ENCODE peak calls at places on chromosomes 2 and 18, in seven cellular contexts. F, V, E, L, P, R and D are unnamed samples.

GRCh38 chr2:111702119-111702808 is 181.7 kb downstream of the ANAPC1 start:
- DNase-seq in F (peak; percentile 82), V (peak; percentile 78), E (peak; percentile 58), L (peak; percentile 38), P (peak; percentile 88), R (no peak), D (peak; percentile 57)

GRCh38 chr2:176161041-176161785 is 4.1 kb downstream of the HOXD3 start:
- DNase-seq in F (no peak), V (no peak), E (no peak), L (no peak), P (no peak), R (no peak), D (no peak)

GRCh38 chr18:22455425-22456150 is 37.9 kb upstream of the CTAGE1 start:
- DNase-seq in F (no peak), V (no peak), E (no peak), L (no peak), P (peak; percentile 52), R (no peak), D (no peak)

GRCh38 chr2:172614932-172615331 is 59.0 kb downstream of the PDK1 start:
- DNase-seq in F (no peak), V (no peak), E (no peak), L (no peak), P (no peak), R (no peak), D (no peak)

GRCh38 chr2:108367776-108368175 is 10.0 kb upstream of the SULT1C4 start:
- DNase-seq in F (no peak), V (no peak), E (no peak), L (no peak), P (no peak), R (no peak), D (no peak)

GRCh38 chr2:119659601-119660342 is 19.2 kb upstream of the TMEM177 start:
- DNase-seq in F (peak; percentile 50), V (peak; percentile 61), E (peak; percentile 32), L (peak; percentile 33), P (peak; percentile 58), R (no peak), D (peak; percentile 35)

GRCh38 chr2:193963472-193964119 is 1693.4 kb upstream of the SLC39A10 start:
- DNase-seq in F (no peak), V (peak; percentile 62), E (no peak), L (no peak), P (peak; percentile 53), R (no peak), D (peak; percentile 24)

GRCh38 chr2:38268691-38269309 is 108.3 kb downstream of the ATL2 start:
- DNase-seq in F (no peak), V (no peak), E (peak; percentile 91), L (no peak), P (no peak), R (no peak), D (no peak)

GRCh38 chr18:13530879-13531387 is 195.4 kb downstream of the FAM210A start:
- DNase-seq in F (peak; percentile 61), V (peak; percentile 50), E (peak; percentile 8), L (peak; percentile 8), P (peak; percentile 59), R (peak; percentile 13), D (no peak)

GRCh38 chr2:84815146-84815545 is 65.7 kb downstream of the TRABD2A start:
- DNase-seq in F (no peak), V (no peak), E (peak; percentile 70), L (no peak), P (no peak), R (no peak), D (no peak)

GRCh38 chr2:75587954-75588587 is 27.3 kb upstream of the EVA1A start:
- DNase-seq in F (no peak), V (peak; percentile 72), E (peak; percentile 94), L (no peak), P (no peak), R (no peak), D (peak; percentile 51)

GRCh38 chr2:55877101-55877500 is 46.5 kb downstream of the EFEMP1 start:
- DNase-seq in F (no peak), V (no peak), E (no peak), L (no peak), P (no peak), R (no peak), D (no peak)

GRCh38 chr2:46703588-46703987 is 212.0 kb downstream of the MCFD2 start:
- DNase-seq in F (no peak), V (no peak), E (no peak), L (no peak), P (no peak), R (no peak), D (no peak)

GRCh38 chr18:11175266-11175947 is 26.0 kb upstream of the PIEZO2 start:
- DNase-seq in F (no peak), V (peak; percentile 50), E (peak; percentile 85), L (no peak), P (no peak), R (no peak), D (peak; percentile 13)

GRCh38 chr2:23653326-23653725 is 268.3 kb downstream of the KLHL29 start:
- DNase-seq in F (no peak), V (no peak), E (no peak), L (no peak), P (no peak), R (no peak), D (no peak)

GRCh38 chr18:11733031-11733430 is 44.0 kb downstream of the GNAL start:
- DNase-seq in F (peak; percentile 83), V (peak; percentile 88), E (peak; percentile 57), L (peak; percentile 72), P (peak; percentile 77), R (peak; percentile 54), D (peak; percentile 61)

GRCh38 chr2:74399785-74400184 is 19.7 kb upstream of the DCTN1 start:
- DNase-seq in F (no peak), V (peak; percentile 59), E (peak; percentile 40), L (no peak), P (peak; percentile 52), R (no peak), D (peak; percentile 32)

GRCh38 chr2:160376576-160376975 is 117.0 kb downstream of the RBMS1 start:
- DNase-seq in F (no peak), V (peak; percentile 38), E (peak; percentile 63), L (no peak), P (peak; percentile 76), R (no peak), D (peak; percentile 62)

GRCh38 chr2:12083081-12083569 is 336.7 kb downstream of the LPIN1 start:
- DNase-seq in F (peak; percentile 73), V (no peak), E (no peak), L (no peak), P (peak; percentile 31), R (peak; percentile 54), D (no peak)

GRCh38 chr2:149768320-149768799 is 180.8 kb upstream of the MMADHC start:
- DNase-seq in F (no peak), V (no peak), E (peak; percentile 15), L (no peak), P (peak; percentile 42), R (no peak), D (peak; percentile 30)

GRCh38 chr18:67783215-67783946 is 266.9 kb upstream of the DSEL start:
- DNase-seq in F (no peak), V (peak; percentile 69), E (peak; percentile 93), L (no peak), P (peak; percentile 75), R (no peak), D (peak; percentile 93)

GRCh38 chr18:22604986-22605421 is 187.3 kb upstream of the CTAGE1 start:
- DNase-seq in F (no peak), V (no peak), E (no peak), L (no peak), P (no peak), R (no peak), D (no peak)

GRCh38 chr2:101770672-101771071 is 73.2 kb downstream of the MAP4K4 start:
- DNase-seq in F (no peak), V (peak; percentile 96), E (peak; percentile 62), L (no peak), P (peak; percentile 57), R (no peak), D (peak; percentile 64)

GRCh38 chr2:134185639-134186038 is 68.2 kb upstream of the MGAT5 start:
- DNase-seq in F (no peak), V (no peak), E (no peak), L (no peak), P (no peak), R (no peak), D (no peak)
- H2BK120ac ChIP-seq in F (no peak overlapping the region), V (no peak overlapping the region), E (no peak overlapping the region), L (no peak overlapping the region), P (no peak overlapping the region), R (no peak overlapping the region), D (no peak overlapping the region)

DNA sequence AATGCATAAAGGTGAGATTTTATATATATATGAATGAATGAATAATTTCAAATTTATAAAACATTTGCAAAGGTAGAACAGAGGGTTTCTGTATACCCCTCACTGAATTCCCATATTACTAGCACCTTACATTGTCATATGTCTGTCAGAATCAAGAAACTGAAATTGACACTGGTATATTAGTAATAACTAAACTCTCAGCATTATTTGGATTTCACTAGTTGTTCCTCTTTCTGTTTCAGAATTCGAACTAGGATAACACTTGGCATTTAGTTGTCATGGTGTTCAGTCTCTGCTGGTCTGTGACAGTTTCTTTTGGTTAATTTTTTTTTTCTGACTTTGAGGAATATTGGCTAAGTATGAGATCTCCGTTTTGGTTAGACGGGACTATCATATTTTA is 275.9 kb downstream of the DCC start:
- DNase-seq in F (no peak), V (no peak), E (no peak), L (no peak), P (no peak), R (no peak), D (no peak)
- H4K8ac ChIP-seq in F (no peak overlapping the region), V (no peak overlapping the region), E (no peak overlapping the region), L (no peak overlapping the region), P (no peak overlapping the region), R (no peak overlapping the region), D (no peak overlapping the region)

GRCh38 chr2:202090530-202090929 is 17.5 kb downstream of the KIAA2012 start:
- DNase-seq in F (no peak), V (no peak), E (no peak), L (no peak), P (no peak), R (no peak), D (no peak)
- H2BK120ac ChIP-seq in F (no peak overlapping the region), V (no peak overlapping the region), E (peak overlapping the region; percentile 19), L (peak overlapping the region; percentile 58), P (no peak overlapping the region), R (no peak overlapping the region), D (no peak overlapping the region)

GRCh38 chr2:9407363-9407811 is 15.9 kb downstream of the ITGB1BP1 start:
- DNase-seq in F (no peak), V (no peak), E (peak; percentile 47), L (no peak), P (no peak), R (no peak), D (no peak)

GRCh38 chr2:9406529-9407362 is 16.6 kb downstream of the ITGB1BP1 start:
- DNase-seq in F (no peak), V (no peak), E (peak; percentile 70), L (no peak), P (no peak), R (no peak), D (no peak)

GRCh38 chr2:9412756-9413155 is 10.6 kb downstream of the ITGB1BP1 start:
- DNase-seq in F (no peak), V (no peak), E (no peak), L (no peak), P (no peak), R (no peak), D (no peak)

GRCh38 chr2:9408641-9409151 is 14.6 kb downstream of the ITGB1BP1 start:
- DNase-seq in F (no peak), V (no peak), E (no peak), L (no peak), P (no peak), R (no peak), D (no peak)

DNA sequence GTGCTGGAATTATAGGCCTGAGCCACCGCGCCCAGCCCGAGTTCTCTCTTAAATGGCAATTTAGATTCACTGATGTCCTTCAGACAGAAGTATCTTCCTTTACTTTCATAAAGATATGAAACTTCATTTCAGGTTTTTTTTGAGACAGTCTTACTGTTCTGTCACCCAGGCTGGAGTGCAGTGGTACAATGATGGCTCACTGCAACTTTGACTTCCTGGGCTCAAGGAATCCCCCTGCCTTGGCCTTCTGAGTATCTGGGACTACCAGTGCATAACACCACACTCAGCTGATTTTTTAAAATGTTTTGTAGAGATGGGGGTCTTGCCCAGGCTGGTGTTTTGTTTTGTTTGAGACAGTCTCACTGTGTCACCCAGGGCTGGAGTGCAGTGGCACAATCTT is 13.2 kb downstream of the ITGB1BP1 start:
- DNase-seq in F (no peak), V (no peak), E (no peak), L (no peak), P (no peak), R (no peak), D (no peak)
- H4K8ac ChIP-seq in F (no peak overlapping the region), V (no peak overlapping the region), E (no peak overlapping the region), L (no peak overlapping the region), P (no peak overlapping the region), R (no peak overlapping the region), D (no peak overlapping the region)